ENCODE peak calls at places on chromosomes 12 and 14, in nine cellular contexts. M is tibial artery; A is Caco-2; C is astrocyte of the cerebellum; J is transverse colon; Z is lower lobe of right lung; E is CD8-positive, alpha-beta T cell; Q is GM23338; H is choroid plexus epithelial cell. D is an unnamed sample.

GRCh38 chr14:86575141-86575540 is 1045.2 kb downstream of the FLRT2 start:
- DNase-seq in M (no peak), A (no peak), C (no peak), J (no peak), Z (no peak), E (no peak), Q (no peak), H (peak), D (no peak)

GRCh38 chr12:130041983-130042812 is 120.1 kb upstream of the FZD10 start:
- DNase-seq in M (no peak), A (no peak), C (no peak), J (peak), Z (peak), E (no peak), Q (peak), H (no peak), D (no peak)

GRCh38 chr14:90569606-90570462 is 173.0 kb downstream of the CALM1 start:
- DNase-seq in M (no peak), A (no peak), C (no peak), J (no peak), Z (no peak), E (no peak), Q (no peak), H (peak), D (no peak)

GRCh38 chr12:100593490-100593889 is 20.0 kb downstream of the GAS2L3 start:
- DNase-seq in M (no peak), A (no peak), C (peak), J (no peak), Z (no peak), E (no peak), Q (no peak), H (peak), D (no peak)

GRCh38 chr12:101653503-101653902 is 43.9 kb upstream of the CHPT1 start:
- DNase-seq in M (no peak), A (no peak), C (no peak), J (no peak), Z (no peak), E (no peak), Q (peak), H (no peak), D (no peak)

GRCh38 chr12:102406033-102406584 is 74.3 kb downstream of the IGF1 start:
- DNase-seq in M (peak), A (no peak), C (no peak), J (peak), Z (peak), E (no peak), Q (no peak), H (peak), D (no peak)

GRCh38 chr14:104743461-104744380 is 9.2 kb upstream of the SIVA1 start:
- DNase-seq in M (no peak), A (no peak), C (no peak), J (no peak), Z (no peak), E (no peak), Q (no peak), H (no peak), D (no peak)

GRCh38 chr12:49019435-49020317 is 1.1 kb upstream of the PRKAG1 start:
- DNase-seq in M (no peak), A (peak), C (no peak), J (peak), Z (no peak), E (peak), Q (peak), H (peak), D (peak)

GRCh38 chr14:39768579-39768978 is 336.3 kb upstream of the FBXO33 start:
- DNase-seq in M (no peak), A (no peak), C (no peak), J (no peak), Z (no peak), E (no peak), Q (no peak), H (no peak), D (no peak)

DNA sequence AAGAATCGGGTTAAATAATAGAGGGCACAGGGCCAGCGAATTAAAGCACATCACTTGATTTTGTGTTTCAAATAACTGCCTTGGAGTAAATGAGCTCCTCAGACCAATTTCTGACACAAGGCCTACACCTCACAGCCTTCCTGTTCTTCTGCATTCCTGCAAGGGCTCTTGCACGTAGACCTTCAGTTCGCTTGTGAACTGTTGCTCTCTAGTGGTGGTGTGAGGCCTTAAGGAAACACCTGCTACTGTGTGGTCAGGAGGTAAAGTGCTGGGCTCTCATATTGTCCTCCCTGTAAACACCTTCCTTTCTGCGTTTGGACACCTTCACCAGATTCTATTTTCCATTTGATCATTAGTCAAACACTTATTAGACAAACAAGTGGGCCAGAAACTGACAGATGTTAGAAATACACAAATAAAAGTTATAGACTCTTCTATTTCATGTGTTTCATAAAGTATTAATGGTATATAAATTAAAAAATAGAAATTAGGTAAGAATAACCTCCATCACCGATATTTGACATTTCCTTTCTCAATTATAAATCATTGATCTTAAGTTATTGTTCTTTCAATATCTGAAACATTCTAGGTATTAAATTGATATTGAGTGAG is 29.2 kb upstream of the KLRF1 start:
- DNase-seq in M (no peak), A (peak), C (peak), J (peak), Z (no peak), E (peak), Q (peak), H (peak), D (no peak)
- TF ChIP-seq CTCF in M (peak), A (peak), C (peak), J (peak), Z (peak), E (peak), Q (peak), H (peak), D (no peak)

DNA sequence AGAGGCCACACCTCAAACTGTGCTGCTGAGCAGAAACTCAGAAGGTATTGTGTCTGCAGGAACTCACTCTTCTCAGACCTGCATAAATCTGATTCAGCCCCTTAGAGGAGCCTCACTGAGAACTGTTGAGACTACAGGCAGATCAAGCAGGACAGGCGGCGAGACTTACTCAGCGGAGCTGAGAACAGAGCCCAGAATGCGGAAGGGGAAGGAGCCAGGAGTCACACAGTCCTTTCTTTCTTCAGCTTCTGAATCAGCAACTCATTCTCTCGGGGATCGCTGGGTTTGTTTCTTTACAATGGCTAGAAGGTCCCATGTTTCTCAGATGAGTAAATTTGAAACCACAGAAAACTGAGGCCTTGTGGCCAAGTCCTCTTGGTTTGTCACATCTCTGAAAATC is 23.0 kb upstream of the EMP1 start:
- DNase-seq in M (peak), A (no peak), C (peak), J (peak), Z (peak), E (no peak), Q (no peak), H (peak), D (peak)
- H3K4me3 ChIP-seq in M (no peak), A (no peak), C (no peak), J (no peak), Z (no peak), E (no peak), Q (no peak), H (no peak), D (no peak)

GRCh38 chr14:67883717-67884116 is 64.1 kb downstream of the RAD51B start:
- DNase-seq in M (no peak), A (no peak), C (no peak), J (no peak), Z (no peak), E (no peak), Q (no peak), H (peak), D (no peak)
- TF ChIP-seq CTCF in M (peak), A (no peak), C (no peak), J (peak), Z (peak), E (no peak), Q (peak), H (peak), D (peak)

DNA sequence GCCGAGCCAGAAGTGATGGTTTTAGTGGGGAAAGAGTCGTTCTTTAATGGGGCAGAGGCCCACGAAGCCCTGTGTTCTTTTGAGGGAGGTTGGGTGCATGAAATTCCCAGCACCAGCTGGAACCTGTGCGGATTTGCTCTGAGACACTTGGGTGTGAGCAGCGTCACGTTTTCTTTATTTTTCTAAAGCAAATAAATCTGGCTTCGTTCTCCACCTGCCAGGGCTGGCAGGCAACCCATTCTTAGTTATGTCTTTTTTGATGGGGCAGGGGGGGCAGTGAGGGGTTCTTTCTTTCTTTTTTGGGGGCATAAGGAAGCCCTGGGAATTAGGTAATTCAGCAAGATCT is 232.2 kb downstream of the C12orf75 start:
- DNase-seq in M (no peak), A (no peak), C (no peak), J (peak), Z (no peak), E (no peak), Q (no peak), H (no peak), D (no peak)
- H3K4me3 ChIP-seq in M (no peak), A (peak), C (no peak), J (no peak), Z (no peak), E (no peak), Q (no peak), H (no peak), D (no peak)

GRCh38 chr12:56080556-56081138 is 682 bp downstream of the ERBB3 start:
- DNase-seq in M (no peak), A (peak), C (no peak), J (peak), Z (peak), E (no peak), Q (peak), H (no peak), D (no peak)
- TF ChIP-seq CTCF in M (no peak), A (no peak), C (no peak), J (no peak), Z (no peak), E (no peak), Q (peak), H (no peak), D (no peak)

DNA sequence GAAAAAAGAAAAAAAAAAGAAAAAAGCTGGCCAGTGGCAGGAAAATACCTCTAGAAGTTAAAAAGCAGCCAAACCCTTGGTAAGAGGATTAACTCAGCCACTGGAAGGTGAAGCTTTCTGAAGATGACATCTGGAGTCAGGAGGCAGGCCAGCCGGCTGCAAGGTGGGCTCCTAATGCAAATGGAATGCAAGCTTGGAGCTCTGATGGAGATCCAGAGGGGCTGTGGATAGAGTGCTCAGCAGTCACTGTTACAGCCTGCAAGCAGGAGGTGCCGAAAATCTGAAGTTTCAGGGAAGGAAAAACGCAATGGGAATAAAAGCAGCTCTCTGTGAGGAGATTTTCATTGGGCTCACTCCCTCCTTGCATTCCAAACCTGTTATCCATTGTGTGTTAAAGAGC is 41.0 kb downstream of the GSC start:
- DNase-seq in M (no peak), A (no peak), C (no peak), J (no peak), Z (no peak), E (no peak), Q (peak), H (no peak), D (no peak)
- H3K4me3 ChIP-seq in M (no peak), A (no peak), C (no peak), J (no peak), Z (no peak), E (no peak), Q (no peak), H (no peak), D (no peak)

GRCh38 chr14:35234007-35234406 is 58.2 kb upstream of the PSMA6 start:
- DNase-seq in M (no peak), A (no peak), C (no peak), J (no peak), Z (no peak), E (no peak), Q (no peak), H (peak), D (no peak)

GRCh38 chr14:35231207-35231755 is 60.9 kb upstream of the PSMA6 start:
- DNase-seq in M (no peak), A (no peak), C (no peak), J (no peak), Z (no peak), E (no peak), Q (no peak), H (no peak), D (no peak)

GRCh38 chr14:35224615-35225014 is 67.6 kb upstream of the PSMA6 start:
- DNase-seq in M (no peak), A (no peak), C (no peak), J (no peak), Z (no peak), E (no peak), Q (no peak), H (no peak), D (no peak)

GRCh38 chr14:35229084-35229483 is 63.1 kb upstream of the PSMA6 start:
- DNase-seq in M (no peak), A (no peak), C (no peak), J (no peak), Z (no peak), E (no peak), Q (no peak), H (no peak), D (no peak)

GRCh38 chr14:35229495-35230089 is 62.6 kb upstream of the PSMA6 start:
- DNase-seq in M (no peak), A (no peak), C (no peak), J (no peak), Z (no peak), E (no peak), Q (peak), H (no peak), D (no peak)
- TF ChIP-seq CTCF in M (peak), A (peak), C (no peak), J (no peak), Z (peak), E (peak), Q (peak), H (peak), D (no peak)

GRCh38 chr14:103728721-103729120 is 13.1 kb downstream of the ZFYVE21 start:
- DNase-seq in M (no peak), A (no peak), C (no peak), J (no peak), Z (no peak), E (no peak), Q (no peak), H (no peak), D (no peak)
- H3K4me3 ChIP-seq in M (no peak), A (no peak), C (no peak), J (no peak), Z (no peak), E (no peak), Q (no peak), H (no peak), D (no peak)

DNA sequence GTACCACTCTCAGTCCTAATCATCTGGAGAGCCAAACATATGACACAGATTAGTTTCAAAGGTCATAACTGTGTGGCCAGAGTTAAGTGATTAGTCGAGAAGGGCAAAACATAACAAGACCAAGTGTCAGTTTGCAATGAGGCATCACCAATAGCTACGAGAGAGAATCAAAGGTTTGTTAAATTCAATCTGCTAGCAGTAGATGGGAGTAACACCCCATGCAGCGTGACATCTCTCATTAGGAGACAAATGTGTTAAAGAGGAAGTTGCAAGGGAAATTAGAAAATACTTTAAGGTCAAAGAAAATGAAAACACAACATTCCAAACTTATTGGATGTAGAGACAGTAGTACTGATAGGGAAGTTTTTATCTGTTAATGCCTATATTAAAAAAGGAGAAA is 135.7 kb upstream of the SYT10 start:
- DNase-seq in M (no peak), A (no peak), C (no peak), J (no peak), Z (no peak), E (no peak), Q (no peak), H (no peak), D (no peak)
- TF ChIP-seq CTCF in M (no peak), A (no peak), C (no peak), J (no peak), Z (no peak), E (no peak), Q (no peak), H (no peak), D (no peak)

GRCh38 chr14:49971156-49972141 is 78.6 kb downstream of the ARF6 start:
- DNase-seq in M (no peak), A (no peak), C (no peak), J (peak), Z (no peak), E (peak), Q (no peak), H (peak), D (no peak)
- H3K4me3 ChIP-seq in M (no peak), A (no peak), C (no peak), J (no peak), Z (no peak), E (peak), Q (no peak), H (no peak), D (no peak)

D was measured in coronary artery.